ENCODE peak calls at places on chromosomes 2 and 18, in five cellular contexts. Y is CD8-positive, alpha-beta T cell; V is MV-4-11; A is GF-D8; O is stimulated activated naive B cell treated with anti-CD40 and anti-IgM and Interleukin-4, amounts not matched to agents 10 μg/mL and 1 μg/mL and 100 μg/mL, for 72 hours. P is an unnamed sample.

GRCh38 chr2:202346180-202346579 is 29.9 kb upstream of the BMPR2 start:
- DNase-seq in Y (no peak), V (no peak), A (no peak), O (no peak), P (no peak)

GRCh38 chr2:218368621-218369153 is 12.0 kb downstream of the CATIP start:
- DNase-seq in Y (no peak), V (no peak), A (peak), O (no peak), P (no peak)

GRCh38 chr2:37812414-37812813 is 112.7 kb upstream of the RMDN2 start:
- DNase-seq in Y (no peak), V (no peak), A (no peak), O (no peak), P (no peak)

GRCh38 chr2:25558262-25558661 is 115.1 kb downstream of the DTNB start:
- DNase-seq in Y (peak), V (peak), A (peak), O (peak), P (peak)

GRCh38 chr2:63589148-63589972 is 597 bp downstream of the MDH1 start:
- DNase-seq in Y (no peak), V (no peak), A (no peak), O (no peak), P (peak)

GRCh38 chr18:58915006-58915799 is 50.5 kb downstream of the ZNF532 start:
- DNase-seq in Y (no peak), V (no peak), A (no peak), O (no peak), P (no peak)

GRCh38 chr2:64196986-64197385 is 52.8 kb upstream of the PELI1 start:
- DNase-seq in Y (no peak), V (no peak), A (no peak), O (no peak), P (no peak)

GRCh38 chr2:143162997-143163396 is 33.8 kb downstream of the ARHGAP15 start:
- DNase-seq in Y (no peak), V (no peak), A (no peak), O (no peak), P (no peak)

GRCh38 chr2:173511942-173512341 is 157.3 kb downstream of the CDCA7 start:
- DNase-seq in Y (no peak), V (no peak), A (no peak), O (no peak), P (no peak)

GRCh38 chr2:138209009-138209408 is 244.7 kb downstream of the HNMT start:
- DNase-seq in Y (no peak), V (no peak), A (no peak), O (no peak), P (no peak)

GRCh38 chr2:106070181-106070580 is 123.9 kb downstream of the UXS1 start:
- DNase-seq in Y (no peak), V (no peak), A (no peak), O (no peak), P (no peak)

GRCh38 chr18:54003195-54003594 is 221.3 kb downstream of the MBD2 start:
- DNase-seq in Y (no peak), V (peak), A (no peak), O (no peak), P (no peak)

GRCh38 chr2:30705711-30706533 is 101.3 kb downstream of the CAPN13 start:
- DNase-seq in Y (no peak), V (no peak), A (no peak), O (no peak), P (no peak)

GRCh38 chr18:48249841-48250240 is 159.3 kb downstream of the ZBTB7C start:
- DNase-seq in Y (no peak), V (no peak), A (no peak), O (no peak), P (no peak)

GRCh38 chr2:169232551-169233154 is 129.7 kb downstream of the LRP2 start:
- DNase-seq in Y (no peak), V (no peak), A (no peak), O (no peak), P (no peak)

P was measured in AG04450.